ENCODE peak calls at places on chromosomes 13 and 19, in six cellular contexts. D is BJ, I is breast epithelium, E is fibroblast of mammary gland, W is cardiac muscle cell, F is Calu3. J is an unnamed sample.

GRCh38 chr19:27392027-27392632 is 1820.8 kb downstream of the UQCRFS1 start:
- DNase-seq in D (no peak), E (no peak), W (no peak), I (no peak), F (no peak), J (no peak)

GRCh38 chr19:14149509-14149994 is 13.2 kb upstream of the ASF1B start:
- DNase-seq in I (peak), E (peak), W (no peak), D (no peak), F (no peak), J (peak)

GRCh38 chr13:23579072-23579885 is 9.1 kb downstream of the TNFRSF19 start:
- DNase-seq in E (peak), W (peak), D (no peak), I (peak), F (peak), J (peak)

GRCh38 chr13:77521194-77521593 is 14.3 kb upstream of the SCEL start:
- DNase-seq in W (no peak), F (peak), D (no peak), E (peak), I (no peak), J (peak)

GRCh38 chr13:91417660-91418325 is 19.4 kb downstream of the GPC5 start:
- DNase-seq in E (no peak), I (no peak), F (no peak), W (no peak), D (no peak), J (no peak)

GRCh38 chr19:57719424-57719823 is 8.0 kb downstream of the ZNF671 start:
- DNase-seq in W (no peak), D (no peak), E (no peak), F (no peak), I (no peak), J (no peak)

GRCh38 chr19:18830488-18830887 is 1.3 kb upstream of the UPF1 start:
- DNase-seq in I (no peak), E (no peak), F (no peak), D (no peak), W (no peak), J (no peak)

GRCh38 chr13:51396352-51396751 is 56.5 kb downstream of the INTS6 start:
- DNase-seq in D (peak), W (no peak), F (no peak), I (no peak), E (peak), J (no peak)

GRCh38 chr19:42313096-42313839 is at the start of gene TMEM145:
- DNase-seq in W (peak), I (no peak), D (no peak), E (peak), F (peak), J (peak)

GRCh38 chr13:49213539-49213938 is 6.6 kb upstream of the MLNR start:
- DNase-seq in E (no peak), F (no peak), D (no peak), W (no peak), I (no peak), J (no peak)

GRCh38 chr13:106602178-106602577 is 34.2 kb upstream of the ARGLU1 start:
- DNase-seq in D (no peak), W (no peak), E (no peak), F (no peak), I (no peak), J (no peak)

GRCh38 chr13:98143601-98144500 is 957 bp downstream of the FARP1 start:
- DNase-seq in E (peak), W (peak), D (no peak), F (no peak), I (no peak), J (peak)

GRCh38 chr13:98143157-98143553 is 261 bp downstream of the FARP1 start:
- DNase-seq in F (no peak), D (no peak), E (no peak), W (peak), I (no peak), J (no peak)

GRCh38 chr13:98141938-98142426 is 912 bp upstream of the FARP1 start:
- DNase-seq in F (no peak), W (no peak), D (no peak), I (no peak), E (no peak), J (no peak)

GRCh38 chr13:98142427-98143156 is at the start of gene FARP1:
- DNase-seq in F (peak), E (peak), W (peak), I (peak), D (no peak), J (peak)

DNA sequence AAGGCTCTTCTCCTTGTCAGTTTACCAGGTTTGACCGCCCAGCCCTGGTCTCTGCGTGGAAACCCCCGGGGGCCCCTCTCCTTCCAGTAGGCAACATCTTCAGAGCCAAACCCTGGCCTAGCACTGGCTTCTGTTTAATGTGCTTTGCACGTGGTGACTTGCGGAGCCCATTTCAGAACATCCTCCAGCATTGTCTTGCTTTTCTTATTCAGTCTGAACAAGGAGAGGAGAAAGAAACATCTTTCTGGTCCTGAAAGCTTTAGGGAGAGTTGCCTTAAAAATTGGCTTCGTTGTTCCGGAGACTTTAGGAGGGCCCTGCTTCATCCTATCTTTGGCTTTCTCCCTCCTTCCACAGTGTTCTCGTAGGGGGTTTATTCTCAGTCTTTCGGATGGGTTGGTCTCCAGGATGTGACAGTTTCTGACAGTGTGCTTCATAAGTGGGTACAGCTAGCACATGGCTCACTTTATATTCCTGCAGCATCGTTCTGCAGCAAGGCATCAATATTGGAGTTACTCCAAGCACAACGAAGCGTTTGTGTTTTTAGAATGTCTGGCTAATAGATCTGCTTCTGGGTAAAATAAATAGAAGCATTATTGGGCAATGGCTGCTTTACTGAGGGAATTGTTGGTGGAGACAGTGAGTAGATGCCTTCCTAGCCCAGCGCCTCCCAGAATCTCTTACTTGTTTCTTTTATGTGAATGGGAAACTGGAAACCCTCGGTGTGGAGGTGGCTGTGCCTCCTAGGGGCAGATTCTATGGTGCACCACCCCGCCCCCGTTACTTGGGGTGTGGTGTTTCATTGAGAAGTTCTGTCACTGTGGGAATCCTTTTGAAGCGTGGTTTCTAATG is 1.8 kb downstream of the FARP1 start:
- DNase-seq in F (peak), D (peak), I (no peak), E (peak), W (peak), J (peak)
- TF ChIP-seq CTCF in F (no peak), D (peak), I (no peak), E (peak), W (peak), J (peak)

DNA sequence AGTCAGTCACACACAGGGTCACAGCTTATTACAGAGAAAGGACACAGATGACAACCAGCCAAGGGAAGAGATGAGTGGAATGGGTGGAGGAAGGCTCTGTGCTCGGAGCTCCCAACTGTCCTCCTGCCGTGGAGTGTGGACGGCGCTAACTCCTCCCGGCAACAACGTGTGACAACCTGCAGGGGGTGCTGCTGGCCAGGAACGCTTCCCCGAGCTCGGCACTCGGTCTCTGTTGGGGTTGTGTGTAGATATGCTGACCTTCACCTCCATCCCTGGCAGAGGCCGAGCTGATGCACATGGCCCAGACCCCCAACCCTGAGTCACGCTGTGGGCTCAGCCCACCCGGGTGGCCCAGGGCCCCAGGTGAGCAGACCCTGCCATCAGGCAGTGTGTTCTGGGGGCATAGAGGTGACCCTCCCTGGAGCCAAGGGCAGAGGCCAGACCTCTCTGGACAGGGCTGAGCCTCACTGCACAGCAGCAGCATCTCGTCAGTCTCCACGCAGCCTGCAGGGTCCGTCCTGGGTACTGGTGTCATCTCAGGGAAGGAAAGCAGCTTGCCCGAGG is 14.1 kb downstream of the ZNF444 start:
- DNase-seq in D (no peak), W (no peak), E (no peak), F (no peak), I (no peak), J (no peak)
- TF ChIP-seq CTCF in D (peak), W (peak), E (peak), F (peak), I (no peak), J (peak)

GRCh38 chr13:52651880-52652169 is 811 bp upstream of the SUGT1 start:
- DNase-seq in D (no peak), W (no peak), I (no peak), E (no peak), F (no peak), J (no peak)

GRCh38 chr13:52650731-52651130 is 1.9 kb upstream of the SUGT1 start:
- DNase-seq in D (no peak), F (no peak), E (no peak), W (no peak), I (no peak), J (no peak)

GRCh38 chr13:52652170-52652979 is at the start of gene SUGT1:
- DNase-seq in I (peak), W (peak), F (peak), D (peak), E (peak), J (peak)

GRCh38 chr13:52646967-52647366 is 4.7 kb downstream of the HNRNPA1L2 start:
- DNase-seq in I (no peak), E (no peak), D (no peak), F (no peak), W (no peak), J (no peak)

DNA sequence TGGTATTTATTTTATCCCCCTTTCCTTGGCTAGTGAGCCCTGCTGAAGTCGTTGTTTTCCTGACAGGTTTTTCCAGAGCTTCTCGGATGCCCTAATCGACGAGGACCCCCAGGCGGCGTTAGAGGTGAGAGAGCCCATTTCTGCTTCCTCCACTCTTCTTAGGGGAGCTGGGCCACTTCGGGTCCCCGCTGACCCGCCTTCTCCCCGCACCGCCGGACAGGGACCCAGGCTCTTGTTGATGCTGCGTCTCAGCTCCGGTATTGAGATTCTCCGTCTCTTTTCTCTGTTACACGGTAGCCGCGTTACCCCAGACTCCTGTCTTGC is 306 bp downstream of the SUGT1 start:
- DNase-seq in F (no peak), I (no peak), D (no peak), W (no peak), E (no peak), J (no peak)
- TF ChIP-seq CTCF in F (peak), I (no peak), D (no peak), W (no peak), E (no peak), J (no peak)

GRCh38 chr19:3404324-3405260 is 38.2 kb downstream of the NFIC start:
- DNase-seq in I (peak), F (no peak), D (peak), E (peak), W (no peak), J (peak)
- TF ChIP-seq CTCF in I (peak), F (no peak), D (no peak), E (no peak), W (no peak), J (no peak)

DNA sequence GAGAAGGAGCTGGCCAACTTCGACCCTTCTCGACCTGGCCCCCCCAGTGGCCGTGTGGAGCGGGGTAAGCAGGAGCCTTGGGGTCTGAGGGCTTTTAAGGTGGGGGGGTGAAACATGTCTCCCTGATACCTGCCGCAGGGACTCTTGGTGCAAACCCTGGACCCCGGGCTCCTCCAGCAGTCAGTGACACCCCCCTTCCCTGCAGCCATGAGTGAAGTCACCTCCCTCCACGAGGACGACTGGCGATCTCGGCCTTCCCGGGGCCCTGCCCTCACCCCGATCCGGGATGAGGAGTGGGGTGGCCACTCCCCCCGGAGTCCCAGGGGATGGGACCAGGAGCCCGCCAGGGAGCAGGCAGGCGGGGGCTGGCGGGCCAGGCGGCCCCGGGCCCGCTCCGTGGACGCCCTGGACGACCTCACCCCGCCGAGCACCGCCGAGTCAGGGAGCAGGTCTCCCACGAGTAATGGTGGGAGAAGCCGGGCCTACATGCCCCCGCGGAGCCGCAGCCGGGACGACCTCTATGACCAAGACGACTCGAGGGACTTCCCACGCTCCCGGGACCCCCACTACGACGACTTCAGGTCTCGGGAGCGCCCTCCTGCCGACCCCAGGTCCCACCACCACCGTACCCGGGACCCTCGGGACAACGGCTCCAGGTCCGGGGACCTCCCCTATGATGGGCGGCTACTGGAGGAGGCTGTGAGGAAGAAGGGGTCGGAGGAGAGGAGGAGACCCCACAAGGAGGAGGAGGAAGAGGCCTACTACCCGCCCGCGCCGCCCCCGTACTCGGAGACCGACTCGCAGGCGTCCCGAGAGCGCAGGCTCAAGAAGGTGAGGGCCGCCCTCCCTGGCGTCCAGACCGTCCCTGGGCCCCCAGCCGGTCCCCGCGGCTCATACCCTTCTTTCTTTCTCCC is 1.6 kb upstream of the USF2 start:
- DNase-seq in D (no peak), E (peak), F (no peak), W (no peak), I (no peak), J (peak)
- TF ChIP-seq CTCF in D (no peak), E (no peak), F (no peak), W (no peak), I (no peak), J (no peak)

GRCh38 chr13:82747331-82747730 is 1134.9 kb downstream of the SLITRK1 start:
- DNase-seq in I (no peak), E (peak), W (no peak), D (no peak), F (no peak), J (no peak)
- TF ChIP-seq CTCF in I (no peak), E (no peak), W (no peak), D (no peak), F (no peak), J (no peak)

GRCh38 chr13:69857188-69857821 is 250.3 kb upstream of the ATXN8OS start:
- DNase-seq in E (peak), W (peak), F (no peak), I (no peak), D (no peak), J (peak)
- TF ChIP-seq CTCF in E (peak), W (peak), F (no peak), I (peak), D (peak), J (peak)

GRCh38 chr13:99278199-99278598 is 20.0 kb upstream of the GPR18 start:
- DNase-seq in F (no peak), I (no peak), W (no peak), D (no peak), E (no peak), J (no peak)

GRCh38 chr13:99277629-99278028 is 19.4 kb upstream of the GPR18 start:
- DNase-seq in F (no peak), E (no peak), D (no peak), W (no peak), I (no peak), J (peak)

GRCh38 chr13:99278843-99279242 is 20.7 kb upstream of the GPR18 start:
- DNase-seq in F (no peak), I (no peak), D (no peak), E (no peak), W (no peak), J (no peak)

GRCh38 chr13:99275093-99275469 is 16.9 kb upstream of the GPR18 start:
- DNase-seq in E (peak), W (no peak), I (no peak), D (no peak), F (no peak), J (peak)

GRCh38 chr13:99276706-99277105 is 18.5 kb upstream of the GPR18 start:
- DNase-seq in E (no peak), I (no peak), F (no peak), W (no peak), D (no peak), J (no peak)
- TF ChIP-seq CTCF in E (no peak), I (no peak), F (no peak), W (no peak), D (no peak), J (no peak)

DNA sequence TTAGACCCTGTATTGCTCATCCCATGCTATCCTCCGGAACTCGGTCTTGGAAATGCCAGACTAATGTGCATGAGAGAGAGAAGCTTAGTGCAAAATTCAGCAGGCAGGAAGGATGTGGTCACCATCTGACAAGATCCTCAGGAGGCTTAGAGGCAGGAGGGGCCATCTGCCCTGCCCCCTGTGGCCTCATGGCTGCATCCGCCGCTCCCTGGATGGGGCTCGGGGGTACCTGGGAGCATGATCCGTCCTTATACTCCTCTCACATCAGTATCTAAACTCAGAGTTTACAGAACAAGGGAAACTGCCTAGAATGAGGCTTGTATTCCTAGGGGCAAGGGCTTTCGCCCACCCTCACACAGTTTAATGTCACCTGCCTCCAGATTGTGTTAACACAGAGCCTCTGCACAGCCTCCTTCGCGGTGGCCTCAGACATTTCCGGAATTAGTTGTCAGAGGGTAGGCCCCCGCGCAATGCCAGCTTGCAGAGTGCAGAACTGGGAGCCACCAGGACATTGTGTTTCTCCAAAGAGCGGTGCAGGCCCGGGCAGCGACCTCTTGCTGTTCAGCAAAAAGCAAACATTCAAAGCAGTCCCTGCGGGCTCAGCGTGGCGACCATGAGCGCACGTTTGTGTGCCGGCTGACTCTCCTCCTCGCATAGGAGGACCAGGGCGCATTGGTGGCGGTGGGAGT is 39.2 kb downstream of the GPR12 start:
- DNase-seq in W (no peak), D (no peak), I (no peak), F (no peak), E (no peak), J (no peak)
- TF ChIP-seq CTCF in W (no peak), D (no peak), I (no peak), F (no peak), E (no peak), J (no peak)

DNA sequence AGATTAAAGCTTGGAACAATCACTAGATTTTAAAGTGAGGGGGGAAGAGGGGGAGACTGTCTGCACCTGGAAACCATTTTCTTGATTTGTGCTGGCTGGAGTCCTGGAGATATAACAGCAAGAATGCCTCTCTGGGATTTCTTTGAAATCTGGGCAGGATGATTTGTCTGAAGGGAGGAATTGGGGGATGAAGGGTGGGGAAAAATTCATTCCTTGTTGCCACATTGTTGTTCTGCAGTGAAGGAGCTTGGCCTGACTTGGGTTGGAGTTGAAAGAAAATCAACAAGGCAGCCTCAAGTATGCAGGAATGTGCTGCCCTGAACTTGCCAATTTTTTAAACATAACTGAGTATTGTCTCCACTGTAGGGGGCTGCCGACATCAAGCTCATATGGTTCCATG is 627.6 kb upstream of the KLF12 start:
- DNase-seq in I (no peak), W (no peak), D (no peak), F (no peak), E (peak), J (no peak)
- TF ChIP-seq CTCF in I (no peak), W (peak), D (no peak), F (no peak), E (no peak), J (no peak)